ENCODE peak calls at places on chromosomes 1 and 21, in five cellular contexts. F, D, W, C and Q are unnamed samples.
A peak's percentile ranks its signal among the peaks of the same experiment; 100 is the strongest.

GRCh38 chr1:11334261-11334804 is 61.3 kb downstream of the UBIAD1 start:
- DNase-seq in F (no peak), D (no peak), W (no peak), C (no peak), Q (no peak)

GRCh38 chr1:218380125-218380977 is 35.2 kb downstream of the TGFB2 start:
- DNase-seq in F (no peak), D (peak; percentile 76), W (no peak), C (peak; percentile 94), Q (no peak)

GRCh38 chr1:23810818-23811420 is 10.4 kb upstream of the GALE start:
- DNase-seq in F (peak; percentile 15), D (peak; percentile 45), W (peak; percentile 31), C (no peak), Q (no peak)

GRCh38 chr1:181812211-181812610 is 249.3 kb downstream of the ZNF648 start:
- DNase-seq in F (no peak), D (no peak), W (no peak), C (no peak), Q (no peak)

GRCh38 chr21:42027804-42028753 is 17.9 kb upstream of the ZBTB21 start:
- DNase-seq in F (no peak), D (no peak), W (no peak), C (no peak), Q (no peak)

GRCh38 chr1:37478451-37478871 is 4.1 kb downstream of the ZC3H12A start:
- DNase-seq in F (no peak), D (peak; percentile 34), W (no peak), C (peak; percentile 75), Q (no peak)

GRCh38 chr1:192439373-192440025 is 122.7 kb downstream of the RGS21 start:
- DNase-seq in F (no peak), D (peak; percentile 22), W (no peak), C (peak; percentile 72), Q (no peak)

GRCh38 chr1:27368872-27369703 is 2.3 kb upstream of the MAP3K6 start:
- DNase-seq in F (no peak), D (no peak), W (no peak), C (no peak), Q (no peak)

GRCh38 chr1:66747500-66747899 is 4.8 kb upstream of the DYNLT5 start:
- DNase-seq in F (no peak), D (no peak), W (no peak), C (peak; percentile 62), Q (no peak)

GRCh38 chr1:5597171-5597864 is 394.9 kb downstream of the NPHP4 start:
- DNase-seq in F (no peak), D (no peak), W (no peak), C (no peak), Q (no peak)